ENCODE peak calls at places on chromosomes 4 and X, in six cellular contexts. F, H, C, Q, G and D are unnamed samples. For H3K4me1, the result is how much of the 10 kb centered on the place peaks cover.

GRCh38 chr4:169174247-169174646 is 96.5 kb downstream of the SH3RF1 start:
- DNase-seq in F (no peak), H (no peak), C (no peak), Q (no peak), G (no peak), D (no peak)

GRCh38 chr4:24470681-24471622 is 113.4 kb downstream of the DHX15 start:
- DNase-seq in F (peak), H (peak), C (no peak), Q (peak), G (peak), D (no peak)

GRCh38 chr4:139084425-139085093 is 69.0 kb downstream of the NOCT start:
- DNase-seq in F (peak), H (no peak), C (no peak), Q (no peak), G (no peak), D (no peak)

GRCh38 chr4:85078016-85078415 is 111.5 kb upstream of the WDFY3 start:
- DNase-seq in F (no peak), H (no peak), C (no peak), Q (no peak), G (no peak), D (no peak)

GRCh38 chr4:173333658-173334084 is 487 bp downstream of the HMGB2 start:
- DNase-seq in F (peak), H (no peak), C (peak), Q (peak), G (peak), D (peak)

GRCh38 chrX:27565992-27566391 is 24.2 kb upstream of the DCAF8L2 start:
- DNase-seq in F (peak), H (no peak), C (no peak), Q (peak), G (no peak), D (no peak)

GRCh38 chr4:77036206-77036605 is 39.6 kb downstream of the CCNI start:
- DNase-seq in F (no peak), H (no peak), C (no peak), Q (no peak), G (no peak), D (no peak)

GRCh38 chr4:125433453-125433852 is 118.7 kb downstream of the FAT4 start:
- DNase-seq in F (no peak), H (no peak), C (no peak), Q (no peak), G (peak), D (no peak)

GRCh38 chr4:108512615-108513505 is 107.5 kb upstream of the RPL34 start:
- DNase-seq in F (peak), H (peak), C (no peak), Q (peak), G (peak), D (no peak)

GRCh38 chrX:154298312-154298711 is 2.7 kb downstream of the TKTL1 start:
- DNase-seq in F (no peak), H (no peak), C (no peak), Q (no peak), G (no peak), D (no peak)

GRCh38 chr4:26022346-26022891 is 108.4 kb downstream of the SMIM20 start:
- DNase-seq in F (no peak), H (peak), C (peak), Q (no peak), G (peak), D (no peak)

GRCh38 chr4:67122029-67122428 is 423.3 kb downstream of the CENPC start:
- DNase-seq in F (peak), H (peak), C (no peak), Q (peak), G (no peak), D (no peak)
- TF ChIP-seq CTCF in F (peak), H (no peak), C (no peak), Q (peak), G (no peak), D (no peak)

DNA sequence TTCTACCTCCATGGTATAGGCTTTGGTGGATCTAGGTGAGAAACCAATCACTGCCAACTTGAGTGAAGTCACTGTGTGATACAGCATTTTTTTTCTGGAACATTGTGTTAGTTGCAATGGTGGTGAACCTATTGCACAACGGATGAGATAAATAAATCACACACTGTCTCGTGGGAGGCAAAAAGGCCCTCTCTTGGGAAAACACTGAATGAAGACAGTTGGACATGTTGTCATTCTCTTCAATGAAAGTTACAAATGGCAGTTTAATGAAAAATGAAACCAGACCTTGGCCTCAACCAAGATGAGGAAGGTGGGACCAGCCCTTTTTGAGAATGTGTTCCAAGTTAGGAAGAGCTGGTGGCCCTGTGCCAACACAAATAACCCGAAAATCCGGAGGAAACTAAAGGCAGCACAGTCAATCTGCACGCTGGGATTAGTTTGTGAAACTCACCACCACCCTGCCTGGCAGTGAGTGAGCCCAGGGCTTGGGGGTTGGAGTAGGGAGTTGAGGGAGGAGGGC is 5.4 kb upstream of the ADGRG2 start:
- DNase-seq in F (no peak), H (peak), C (no peak), Q (no peak), G (peak), D (no peak)
- H3K4me1 ChIP-seq in F (under half), H (under half), C (under half), Q (under half), G (under half), D (under half)

GRCh38 chr4:73923631-73923937 is 54.4 kb downstream of the CXCL1 start:
- DNase-seq in F (no peak), H (no peak), C (no peak), Q (no peak), G (no peak), D (no peak)

GRCh38 chr4:73929285-73929684 is 52.5 kb downstream of the PF4 start:
- DNase-seq in F (no peak), H (no peak), C (no peak), Q (no peak), G (no peak), D (no peak)
- H3K27ac ChIP-seq in F (no peak), H (no peak), C (no peak), Q (no peak), G (no peak), D (no peak)

GRCh38 chrX:23398570-23398969 is 63.9 kb downstream of the PTCHD1 start:
- DNase-seq in F (no peak), H (no peak), C (no peak), Q (no peak), G (no peak), D (no peak)

DNA sequence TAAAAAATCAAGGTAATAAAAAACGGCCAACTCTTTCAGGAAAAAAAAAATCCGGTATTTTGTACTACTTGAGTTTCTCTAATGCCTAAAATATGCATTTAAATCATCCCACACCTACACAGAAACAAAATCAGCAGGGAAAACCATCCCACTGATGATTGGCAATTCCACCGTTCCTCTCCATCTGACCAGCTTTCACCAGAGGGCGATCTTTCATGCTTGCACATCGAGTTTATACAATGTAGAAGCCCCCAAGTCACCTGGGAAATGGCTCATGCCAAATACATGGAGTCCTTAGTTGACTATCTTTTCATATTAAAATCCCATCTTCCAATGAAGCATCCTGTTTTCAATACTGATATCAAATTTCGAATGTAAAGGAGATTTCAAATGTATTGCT is 69.2 kb downstream of the PTCHD1 start:
- DNase-seq in F (peak), H (peak), C (no peak), Q (peak), G (no peak), D (no peak)
- TF ChIP-seq CTCF in F (peak), H (no peak), C (no peak), Q (peak), G (no peak), D (no peak)

DNA sequence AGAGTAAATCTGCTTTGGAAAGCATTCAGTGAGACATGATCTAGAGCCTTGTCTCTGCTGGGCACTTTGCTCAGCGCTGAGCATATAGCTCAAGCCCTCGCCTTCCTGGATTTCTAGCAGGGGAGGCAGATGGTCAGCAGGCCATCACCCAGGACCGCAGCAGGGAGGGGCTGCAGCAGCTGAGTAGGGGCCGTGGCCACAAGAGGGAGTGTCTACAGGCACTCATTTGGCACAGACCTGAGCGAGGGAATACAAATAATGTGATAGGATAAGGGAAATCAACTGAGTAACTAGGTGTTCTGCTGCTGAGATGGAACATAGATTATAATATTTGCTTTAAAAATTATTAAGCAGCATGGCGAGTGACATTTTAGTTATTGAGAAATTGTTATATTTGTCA is 30.2 kb downstream of the OFD1 start:
- DNase-seq in F (peak), H (peak), C (no peak), Q (peak), G (peak), D (no peak)
- H3K4me1 ChIP-seq in F (under half), H (under half), C (under half), Q (under half), G (under half), D (under half)

GRCh38 chr4:7342581-7343352 is 92.0 kb downstream of the PSAPL1 start:
- DNase-seq in F (no peak), H (no peak), C (no peak), Q (no peak), G (peak), D (peak)

GRCh38 chr4:7342223-7342576 is 92.5 kb downstream of the PSAPL1 start:
- DNase-seq in F (no peak), H (no peak), C (no peak), Q (no peak), G (peak), D (no peak)

GRCh38 chr4:7343950-7344349 is 90.8 kb downstream of the PSAPL1 start:
- DNase-seq in F (no peak), H (no peak), C (no peak), Q (no peak), G (peak), D (no peak)

GRCh38 chr4:7344650-7345049 is 90.1 kb downstream of the PSAPL1 start:
- DNase-seq in F (no peak), H (no peak), C (no peak), Q (no peak), G (peak), D (no peak)

GRCh38 chr4:7343353-7343655 is 91.4 kb downstream of the PSAPL1 start:
- DNase-seq in F (no peak), H (no peak), C (no peak), Q (no peak), G (no peak), D (no peak)
- H3K27ac ChIP-seq in F (no peak), H (no peak), C (no peak), Q (no peak), G (no peak), D (no peak)